ENCODE peak calls at places on chromosome 19, in nine cellular contexts. R, Q, F, E, L, V, J, M and A are unnamed samples.

GRCh38 chr19:35759697-35760096 is 1.7 kb downstream of the PROSER3 start:
- DNase-seq in Q (no peak), V (no peak), R (no peak), J (no peak), F (no peak), M (no peak), E (no peak), L (no peak), A (no peak)

GRCh38 chr19:6011794-6012193 is 33.9 kb upstream of the RANBP3 start:
- DNase-seq in F (no peak), M (no peak), L (no peak), J (no peak), Q (no peak), E (no peak), V (no peak), R (no peak), A (no peak)

GRCh38 chr19:56066152-56067023 is 54.7 kb downstream of the ZNF787 start:
- DNase-seq in L (peak; percentile 63), J (peak; percentile 34), M (peak; percentile 73), E (peak; percentile 86), R (peak; percentile 46), F (peak; percentile 56), Q (peak; percentile 4), V (peak; percentile 40), A (peak; percentile 54)

GRCh38 chr19:31181535-31181934 is 167.7 kb downstream of the TSHZ3 start:
- DNase-seq in J (no peak), V (no peak), Q (no peak), E (no peak), L (peak; percentile 19), M (no peak), F (no peak), R (no peak), A (no peak)

GRCh38 chr19:1211494-1212234 is 6.1 kb downstream of the STK11 start:
- DNase-seq in V (no peak), E (no peak), Q (no peak), R (no peak), L (no peak), M (peak; percentile 29), F (no peak), J (no peak), A (no peak)

GRCh38 chr19:40356681-40357595 is 8.4 kb downstream of the PLD3 start:
- DNase-seq in Q (no peak), V (no peak), M (peak; percentile 42), E (no peak), F (no peak), R (no peak), L (no peak), J (no peak), A (no peak)

GRCh38 chr19:53076984-53077383 is 26.2 kb downstream of the ZNF160 start:
- DNase-seq in L (no peak), R (no peak), M (peak; percentile 35), Q (no peak), E (peak; percentile 18), J (peak; percentile 55), V (no peak), F (no peak), A (no peak)

GRCh38 chr19:47377801-47378200 is 28.7 kb downstream of the DHX34 start:
- DNase-seq in Q (no peak), F (no peak), R (no peak), V (no peak), J (no peak), E (no peak), M (no peak), L (no peak), A (no peak)

GRCh38 chr19:19677579-19677978 is 8.9 kb downstream of the ZNF101 start:
- DNase-seq in M (no peak), L (no peak), R (no peak), E (no peak), J (no peak), F (no peak), V (no peak), Q (no peak), A (no peak)

GRCh38 chr19:51807111-51807701 is 12.2 kb downstream of the FPR3 start:
- DNase-seq in R (no peak), M (peak; percentile 33), F (no peak), L (no peak), E (no peak), J (no peak), V (no peak), Q (no peak), A (no peak)

GRCh38 chr19:3346677-3347353 is 19.6 kb upstream of the NFIC start:
- DNase-seq in Q (no peak), E (no peak), R (no peak), L (peak; percentile 49), F (no peak), J (peak; percentile 87), V (no peak), M (peak; percentile 83), A (no peak)

GRCh38 chr19:11269408-11269807 is 7.1 kb upstream of the DOCK6 start:
- DNase-seq in R (no peak), F (no peak), E (no peak), L (no peak), V (no peak), J (peak; percentile 38), M (no peak), Q (no peak), A (no peak)

GRCh38 chr19:18284710-18285430 is 3.4 kb upstream of the JUND start:
- DNase-seq in J (no peak), R (no peak), V (no peak), F (peak; percentile 66), E (no peak), Q (no peak), L (no peak), M (no peak), A (no peak)

GRCh38 chr19:32692727-32693061 is 1.1 kb downstream of the NUDT19 start:
- DNase-seq in E (no peak), J (no peak), V (no peak), L (no peak), Q (no peak), F (no peak), M (no peak), R (no peak), A (no peak)

GRCh38 chr19:55683449-55684261 is 8.6 kb downstream of the EPN1 start:
- DNase-seq in Q (no peak), V (no peak), R (no peak), E (no peak), J (no peak), F (no peak), M (no peak), L (peak; percentile 59), A (no peak)

GRCh38 chr19:57477191-57478008 is at the start of gene ZNF772:
- DNase-seq in M (peak; percentile 95), R (peak; percentile 68), Q (peak; percentile 74), L (peak; percentile 92), E (peak; percentile 85), F (peak; percentile 90), J (peak; percentile 92), V (peak; percentile 72), A (peak; percentile 90)

GRCh38 chr19:1101337-1101698 is 2.5 kb upstream of the GPX4 start:
- DNase-seq in V (no peak), R (no peak), M (no peak), J (no peak), E (no peak), L (peak; percentile 72), F (no peak), Q (no peak), A (no peak)

GRCh38 chr19:2495130-2495641 is 19.3 kb downstream of the GADD45B start:
- DNase-seq in V (no peak), E (no peak), L (peak; percentile 83), Q (no peak), R (no peak), F (no peak), J (peak; percentile 74), M (peak; percentile 61), A (peak; percentile 53)

GRCh38 chr19:50552540-50552939 is 15.7 kb downstream of the LRRC4B start:
- DNase-seq in M (peak; percentile 1), E (no peak), Q (no peak), R (no peak), F (no peak), L (no peak), J (no peak), V (no peak), A (no peak)

GRCh38 chr19:567296-567900 is 5.0 kb upstream of the BSG start:
- DNase-seq in E (no peak), V (no peak), Q (no peak), L (no peak), F (no peak), M (no peak), J (no peak), R (no peak), A (no peak)

GRCh38 chr19:56637976-56638555 is 4.9 kb upstream of the SMIM17 start:
- DNase-seq in F (peak; percentile 25), E (peak; percentile 53), Q (peak; percentile 21), R (no peak), J (peak; percentile 74), V (no peak), M (peak; percentile 67), L (peak; percentile 43), A (peak; percentile 80)

GRCh38 chr19:1992759-1993260 is 22.7 kb downstream of the BTBD2 start:
- DNase-seq in V (no peak), J (no peak), R (no peak), E (peak; percentile 93), L (no peak), F (no peak), M (no peak), Q (no peak), A (no peak)

GRCh38 chr19:5680083-5680436 is 256 bp downstream of the MICOS13 start:
- DNase-seq in R (no peak), E (no peak), Q (no peak), V (no peak), L (no peak), J (no peak), M (no peak), F (no peak), A (no peak)

GRCh38 chr19:17841810-17842662 is 5.7 kb downstream of the JAK3 start:
- DNase-seq in M (peak; percentile 88), F (peak; percentile 80), V (peak; percentile 27), R (no peak), E (peak; percentile 97), L (peak; percentile 65), Q (no peak), J (peak; percentile 83), A (peak; percentile 91)

GRCh38 chr19:18219911-18220631 is 6.2 kb downstream of the PDE4C start:
- DNase-seq in J (no peak), F (no peak), E (no peak), V (no peak), R (no peak), M (peak; percentile 54), Q (no peak), L (no peak), A (no peak)

GRCh38 chr19:48842744-48843162 is 6.5 kb upstream of the HSD17B14 start:
- DNase-seq in Q (no peak), F (peak; percentile 15), M (peak; percentile 30), J (peak; percentile 64), R (no peak), V (peak; percentile 33), L (peak; percentile 47), E (peak; percentile 62), A (peak; percentile 66)